ENCODE peak calls at places on chromosomes 16 and 17, in nine cellular contexts. T is H9, V is adrenal gland, N is nephron progenitor cell, U is H1, C is heart right ventricle, W is BJ, Y is GM20000, J is stomach. X is an unnamed sample.

GRCh38 chr16:50438041-50438437 is 69.3 kb upstream of the BRD7 start:
- DNase-seq in W (no peak), J (no peak), N (no peak), Y (no peak), U (no peak), V (no peak), T (no peak), C (no peak), X (no peak)

GRCh38 chr16:72202014-72202413 is 30.1 kb upstream of the PMFBP1 start:
- DNase-seq in J (no peak), Y (no peak), C (no peak), W (no peak), N (no peak), U (no peak), V (no peak), T (no peak), X (no peak)

GRCh38 chr17:21464611-21465021 is 88.5 kb downstream of the KCNJ12 start:
- DNase-seq in V (no peak), N (no peak), W (no peak), T (no peak), Y (no peak), J (no peak), U (peak), C (no peak), X (no peak)

GRCh38 chr16:73671102-73671501 is 623.2 kb upstream of the ZFHX3 start:
- DNase-seq in J (no peak), U (no peak), C (no peak), T (no peak), V (no peak), Y (no peak), W (no peak), N (no peak), X (no peak)

GRCh38 chr16:88309905-88310259 is 72.9 kb upstream of the ZNF469 start:
- DNase-seq in C (no peak), W (no peak), Y (no peak), T (no peak), U (no peak), N (no peak), J (no peak), V (no peak), X (no peak)

GRCh38 chr17:63275318-63275967 is 170.7 kb downstream of the CYB561 start:
- DNase-seq in U (no peak), J (no peak), V (peak), T (no peak), N (no peak), Y (no peak), W (peak), C (no peak), X (no peak)

GRCh38 chr17:47145351-47145750 is 43.7 kb downstream of the CDC27 start:
- DNase-seq in J (no peak), W (no peak), T (no peak), V (no peak), C (no peak), Y (no peak), U (no peak), N (no peak), X (no peak)

GRCh38 chr17:74893936-74894671 is 671 bp upstream of the FADS6 start:
- DNase-seq in W (no peak), U (no peak), N (no peak), T (no peak), Y (no peak), C (no peak), J (no peak), V (no peak), X (no peak)

GRCh38 chr17:43360376-43360738 is 38.4 kb upstream of the ARL4D start:
- DNase-seq in T (no peak), V (peak), J (peak), N (peak), C (peak), U (no peak), W (no peak), Y (peak), X (peak)

GRCh38 chr16:83206426-83206825 is 579.7 kb downstream of the CDH13 start:
- DNase-seq in Y (no peak), V (no peak), N (no peak), J (no peak), W (no peak), C (no peak), U (no peak), T (no peak), X (no peak)

GRCh38 chr17:81314410-81315169 is 19.5 kb upstream of the SLC38A10 start:
- DNase-seq in Y (no peak), U (no peak), T (no peak), C (no peak), N (no peak), J (no peak), W (no peak), V (no peak), X (no peak)

GRCh38 chr17:2089021-2089422 is 34.1 kb downstream of the HIC1 start:
- DNase-seq in W (no peak), T (no peak), J (no peak), N (no peak), Y (no peak), C (no peak), U (no peak), V (no peak), X (no peak)

GRCh38 chr17:48548687-48549621 is 4.0 kb upstream of the HOXB2 start:
- DNase-seq in V (no peak), T (no peak), J (no peak), Y (no peak), C (no peak), N (no peak), W (no peak), U (no peak), X (no peak)

GRCh38 chr16:57476546-57477410 is 9.5 kb downstream of the DOK4 start:
- DNase-seq in T (peak), J (no peak), W (no peak), N (no peak), V (no peak), C (no peak), Y (no peak), U (peak), X (no peak)

GRCh38 chr17:36592711-36593321 is 1.1 kb downstream of the DHRS11 start:
- DNase-seq in T (no peak), Y (no peak), W (no peak), U (no peak), V (no peak), N (no peak), J (no peak), C (no peak), X (peak)

GRCh38 chr16:78579020-78579419 is 479.6 kb downstream of the WWOX start:
- DNase-seq in T (no peak), W (no peak), C (no peak), Y (no peak), V (no peak), J (no peak), U (no peak), N (no peak), X (no peak)

GRCh38 chr17:61442878-61443474 is 9.2 kb upstream of the TBX4 start:
- DNase-seq in C (no peak), W (no peak), U (peak), V (no peak), J (no peak), T (no peak), N (no peak), Y (peak), X (no peak)

GRCh38 chr17:42438600-42439567 is 15.8 kb upstream of the CAVIN1 start:
- DNase-seq in J (peak), T (peak), N (peak), C (no peak), U (no peak), V (peak), W (no peak), Y (no peak), X (no peak)

GRCh38 chr17:63930951-63931575 is 1.1 kb downstream of the CD79B start:
- DNase-seq in T (peak), N (peak), C (peak), U (peak), Y (peak), W (no peak), J (peak), V (peak), X (peak)

GRCh38 chr17:44988256-44988942 is 20.3 kb upstream of the C1QL1 start:
- DNase-seq in V (no peak), C (no peak), U (peak), W (no peak), T (peak), N (no peak), J (no peak), Y (no peak), X (no peak)

DNA sequence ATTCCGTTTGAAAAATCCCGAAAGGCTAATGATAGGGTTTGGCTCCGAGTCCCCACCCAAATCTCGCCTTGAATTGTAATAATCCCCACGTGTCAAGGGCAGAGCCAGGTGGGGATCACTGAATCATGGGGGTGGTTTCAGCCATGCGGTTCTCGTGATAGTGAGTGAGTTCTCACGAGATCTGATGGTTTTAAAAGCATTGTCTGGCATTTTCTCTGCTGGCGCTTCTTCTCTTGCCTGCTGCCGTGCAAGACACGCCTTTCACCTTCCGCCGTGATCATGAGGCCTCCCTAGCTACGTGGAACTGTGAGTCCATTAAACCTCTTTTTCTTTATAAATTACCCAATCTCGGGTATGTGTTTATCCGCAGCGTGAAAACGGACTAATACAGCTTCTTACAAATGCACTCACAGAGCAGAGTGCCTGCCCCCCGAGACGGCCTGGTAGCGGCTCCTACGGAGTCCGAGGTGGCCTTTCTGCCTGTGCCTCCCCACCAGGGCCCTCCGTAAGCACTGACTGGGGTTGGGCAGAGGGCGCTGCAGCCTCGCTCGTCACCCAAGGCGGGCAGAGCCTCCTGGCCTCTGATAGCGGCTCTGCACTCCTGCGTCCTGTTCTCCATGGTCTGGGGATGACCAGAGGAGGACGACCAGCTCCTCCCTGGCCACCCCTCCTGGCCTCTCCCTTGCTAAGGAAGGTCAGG is 131.7 kb downstream of the FOXL1 start:
- DNase-seq in N (no peak), J (no peak), U (no peak), Y (no peak), T (peak), W (no peak), V (no peak), C (no peak), X (no peak)
- TF ChIP-seq CTCF in N (no peak), J (no peak), U (peak), Y (no peak), T (no peak), W (no peak), V (no peak), C (no peak), X (no peak)

DNA sequence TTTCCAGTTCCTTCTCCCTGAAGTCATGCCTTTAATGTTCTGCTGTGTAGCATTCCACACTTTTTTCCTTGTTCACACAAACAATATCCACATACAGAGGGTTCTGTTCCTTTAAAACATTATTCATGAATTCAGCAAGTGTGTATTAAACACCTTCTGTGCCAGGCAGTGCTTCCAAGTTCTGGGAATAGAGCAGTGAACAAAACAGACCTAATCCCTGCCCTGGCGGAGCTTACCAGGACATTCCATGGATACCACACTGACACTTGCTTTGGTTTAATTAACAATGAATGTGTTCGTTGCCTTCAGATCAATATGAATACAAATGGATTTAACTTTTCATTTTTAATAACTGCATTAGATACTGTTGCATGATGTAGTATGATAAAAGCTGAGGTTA is 57.9 kb upstream of the CLEC19A start:
- DNase-seq in W (no peak), T (no peak), V (no peak), Y (no peak), U (no peak), N (no peak), J (no peak), C (no peak), X (no peak)
- TF ChIP-seq CTCF in W (no peak), T (no peak), V (no peak), Y (no peak), U (no peak), N (no peak), J (no peak), C (no peak), X (no peak)

GRCh38 chr17:78117027-78117981 is 11.3 kb downstream of the TMC6 start:
- DNase-seq in C (no peak), J (peak), T (peak), W (no peak), U (peak), V (no peak), N (peak), Y (peak), X (no peak)
- TF ChIP-seq CTCF in C (peak), J (peak), T (peak), W (no peak), U (peak), V (peak), N (peak), Y (peak), X (peak)

DNA sequence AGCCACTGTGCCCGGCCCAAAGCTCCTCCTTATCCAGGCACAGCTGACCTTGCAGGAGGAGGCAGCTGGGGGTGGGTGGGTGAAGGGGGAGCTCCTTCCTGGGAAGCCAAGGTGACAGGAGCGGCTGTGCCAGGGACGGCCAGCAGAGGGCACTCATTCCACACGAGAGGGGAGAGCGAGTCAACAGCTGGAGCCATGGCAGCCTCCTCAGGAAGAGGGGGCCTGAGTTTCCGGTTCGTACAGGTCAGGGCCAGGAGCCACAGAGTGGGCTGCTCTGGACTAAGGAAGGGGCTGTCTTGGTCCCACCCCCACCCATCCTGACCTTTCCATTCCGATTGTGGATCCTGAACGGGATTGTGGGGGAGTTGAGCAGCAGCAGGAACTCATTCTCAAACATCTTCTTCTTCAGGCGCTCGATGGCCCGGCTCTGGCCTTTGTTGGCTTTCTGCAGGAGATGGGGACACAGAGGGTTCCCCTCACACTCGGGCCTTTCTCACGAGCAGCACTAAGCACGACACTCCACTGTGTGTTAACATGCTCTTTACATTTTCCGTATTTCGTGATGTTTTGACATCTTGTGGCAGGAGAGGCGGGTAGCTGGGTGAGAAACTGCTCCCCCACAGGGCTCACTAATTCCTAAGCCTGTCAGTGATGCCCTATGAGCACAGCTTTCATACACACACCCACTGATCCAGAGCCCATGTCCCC is 61.6 kb downstream of the TIMM22 start:
- DNase-seq in C (peak), W (no peak), Y (no peak), N (no peak), J (peak), V (peak), T (peak), U (peak), X (peak)
- TF ChIP-seq CTCF in C (peak), W (peak), Y (peak), N (peak), J (peak), V (peak), T (peak), U (peak), X (peak)

GRCh38 chr17:28547096-28547622 is 5.3 kb downstream of the UNC119 start:
- DNase-seq in V (no peak), W (no peak), J (no peak), C (no peak), N (no peak), Y (no peak), T (no peak), U (no peak), X (no peak)

GRCh38 chr17:28547623-28548416 is 4.6 kb downstream of the UNC119 start:
- DNase-seq in V (peak), Y (peak), J (peak), U (peak), N (peak), C (peak), W (no peak), T (peak), X (peak)

GRCh38 chr17:28550858-28551257 is 1.6 kb downstream of the UNC119 start:
- DNase-seq in V (no peak), U (no peak), J (no peak), N (peak), W (no peak), C (no peak), T (no peak), Y (no peak), X (peak)

GRCh38 chr17:28549274-28550132 is 2.9 kb downstream of the UNC119 start:
- DNase-seq in T (no peak), J (no peak), Y (peak), C (no peak), V (no peak), U (no peak), N (no peak), W (no peak), X (peak)

DNA sequence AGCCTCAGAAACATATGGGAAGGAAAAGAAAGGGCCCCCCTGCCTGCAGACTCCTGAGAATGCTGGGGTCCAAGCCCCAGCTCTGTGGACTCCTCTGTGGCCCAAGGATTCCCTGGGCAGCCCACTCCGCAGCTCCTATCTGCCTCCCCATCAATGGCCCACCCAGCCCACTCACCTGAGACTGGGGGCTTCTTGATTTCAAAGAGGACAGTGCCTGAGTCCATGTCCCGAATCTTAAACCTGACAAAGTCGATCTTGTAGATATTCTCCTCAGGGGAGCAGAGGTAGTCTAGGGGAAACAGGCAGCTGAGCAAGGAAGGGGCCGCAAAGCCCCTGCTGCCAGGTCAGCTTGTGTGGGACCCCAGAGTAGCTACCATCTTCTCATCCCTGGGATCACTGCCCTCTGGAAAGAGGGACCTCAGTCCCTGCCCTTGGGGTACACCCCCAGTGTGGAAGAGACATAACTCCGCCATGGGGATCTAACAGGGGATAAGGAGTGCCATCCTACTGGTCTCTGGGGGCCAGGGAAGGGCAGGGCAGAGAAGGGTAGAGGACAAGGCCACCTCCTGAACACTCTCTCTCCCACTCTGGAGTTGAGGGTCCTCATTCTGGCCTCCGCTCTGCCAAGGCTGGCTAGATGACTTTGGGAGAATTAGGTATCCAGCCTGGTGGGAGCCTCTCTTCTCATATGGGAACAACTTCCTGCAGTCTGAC is 3.9 kb downstream of the UNC119 start:
- DNase-seq in J (no peak), T (no peak), Y (no peak), U (no peak), C (no peak), W (no peak), V (no peak), N (no peak), X (no peak)
- TF ChIP-seq CTCF in J (no peak), T (no peak), Y (no peak), U (no peak), C (no peak), W (no peak), V (no peak), N (no peak), X (no peak)

DNA sequence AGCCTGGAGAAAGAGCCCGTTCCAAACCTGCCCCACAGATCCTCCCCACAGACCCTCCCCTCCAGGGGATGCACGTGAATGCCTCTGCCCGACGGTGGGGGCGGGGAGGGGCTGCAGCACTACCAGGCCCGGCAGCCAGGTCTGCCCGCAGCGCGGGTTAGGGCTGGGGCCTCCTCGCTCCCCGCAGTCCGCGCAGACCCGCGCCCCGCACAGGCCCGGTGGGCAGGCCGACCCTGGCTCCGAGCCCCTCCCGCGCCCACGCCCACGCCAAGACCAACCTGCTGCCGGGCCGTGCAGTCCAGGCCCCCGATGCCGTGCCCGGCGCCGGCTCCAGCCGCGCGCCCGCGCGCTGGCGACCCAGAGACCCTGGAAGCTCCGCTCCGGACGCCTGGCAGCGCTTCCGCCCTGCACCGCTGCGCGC is at the start of gene RPUSD1:
- DNase-seq in N (no peak), V (no peak), U (peak), C (no peak), Y (no peak), J (no peak), W (no peak), T (no peak), X (no peak)
- TF ChIP-seq CTCF in N (no peak), V (peak), U (no peak), C (no peak), Y (no peak), J (no peak), W (no peak), T (no peak), X (no peak)

DNA sequence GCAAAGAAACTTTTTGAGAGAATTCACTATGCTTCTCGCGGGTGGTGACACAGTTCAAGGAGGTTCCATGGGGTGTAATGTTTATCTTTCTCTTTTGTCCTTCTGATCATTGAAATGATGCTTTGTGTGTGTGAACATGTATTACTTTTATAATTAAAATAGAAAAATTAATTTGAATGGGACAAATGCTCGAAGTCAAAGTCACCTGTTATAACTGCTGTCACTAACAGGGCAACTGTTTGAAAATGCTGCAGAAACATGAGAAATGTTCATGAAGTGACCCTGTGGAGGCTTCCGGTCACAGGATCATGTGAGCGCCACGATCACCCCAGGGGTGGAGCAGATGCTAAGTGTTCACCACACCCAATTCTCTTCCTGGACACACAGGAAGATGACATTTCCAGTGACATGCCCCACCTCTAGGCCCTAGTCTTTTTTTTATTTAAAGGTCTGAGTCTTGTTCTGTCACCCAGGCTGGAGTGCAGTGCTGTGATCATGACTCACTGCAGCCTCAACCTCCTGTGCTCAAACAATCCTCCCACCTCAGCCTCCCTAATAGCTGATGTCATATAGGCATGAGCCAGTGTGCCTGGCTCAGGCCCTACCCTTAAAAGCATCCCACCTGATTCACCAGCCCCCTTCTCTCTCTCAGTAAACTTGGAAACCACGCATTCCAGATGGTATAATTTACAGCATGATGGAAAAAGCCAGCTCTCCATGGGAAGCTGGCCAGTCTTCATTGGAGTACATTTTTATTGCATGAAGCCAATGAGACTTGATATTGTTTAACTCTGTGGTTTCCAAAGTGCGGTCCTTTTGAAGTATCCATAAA is 21.1 kb upstream of the AGRP start:
- DNase-seq in T (no peak), N (no peak), W (no peak), C (peak), J (no peak), U (no peak), Y (peak), V (peak), X (peak)
- TF ChIP-seq CTCF in T (no peak), N (no peak), W (no peak), C (no peak), J (no peak), U (no peak), Y (no peak), V (no peak), X (no peak)